ENCODE peak calls at places on chromosomes 12 and 14, in four cellular contexts. Q is GM23248, R is adrenal gland, N is NCI-H1417. O is an unnamed sample.

GRCh38 chr14:64965356-64966000 is 6.7 kb downstream of the RAB15 start:
- DNase-seq in Q (no peak), R (no peak), N (no peak), O (no peak)

GRCh38 chr12:89082354-89082753 is 269.9 kb downstream of the DUSP6 start:
- DNase-seq in Q (peak), R (no peak), N (no peak), O (no peak)

GRCh38 chr12:11884661-11885060 is 186.1 kb upstream of the BCL2L14 start:
- DNase-seq in Q (no peak), R (no peak), N (peak), O (peak)

GRCh38 chr12:132651444-132652100 is 33.0 kb downstream of the P2RX2 start:
- DNase-seq in Q (no peak), R (no peak), N (no peak), O (no peak)

GRCh38 chr14:82500222-82500621 is 966.6 kb upstream of the SEL1L start:
- DNase-seq in Q (no peak), R (no peak), N (no peak), O (no peak)

GRCh38 chr12:109069307-109070231 is 17.2 kb downstream of the USP30 start:
- DNase-seq in Q (no peak), R (no peak), N (no peak), O (no peak)

GRCh38 chr14:23910081-23910875 is 43.3 kb upstream of the DHRS4 start:
- DNase-seq in Q (peak), R (peak), N (peak), O (peak)

GRCh38 chr12:130966443-130967030 is 12.8 kb downstream of the ADGRD1 start:
- DNase-seq in Q (no peak), R (no peak), N (no peak), O (no peak)

O was measured in stomach.